ENCODE peak calls at places on chromosome 1, in ten cellular contexts. P is effector memory CD4-positive, alpha-beta T cell; L is activated T-cell treated with anti-CD3 and anti-CD28 coated beads for 24 hours; M is AG09309; T is OCI-M1; G is C1 segment of cervical spinal cord; Z is amniotic epithelial cell; C is endothelial cell; H is retina; B is NCI-H2081. V is an unnamed sample.

GRCh38 chr1:40313329-40313957 is 3.6 kb downstream of the COL9A2 start:
- DNase-seq in P (no peak), L (no peak), M (no peak), T (no peak), G (no peak), Z (peak; percentile 59), C (no peak), H (no peak), B (no peak), V (no peak)

GRCh38 chr1:14826172-14826636 is 227.7 kb downstream of the KAZN start:
- DNase-seq in P (no peak), L (no peak), M (peak; percentile 91), T (no peak), G (no peak), Z (no peak), C (no peak), H (no peak), B (no peak), V (no peak)

GRCh38 chr1:54421101-54421504 is 14.9 kb upstream of the SSBP3 start:
- DNase-seq in P (no peak), L (no peak), M (no peak), T (no peak), G (no peak), Z (no peak), C (no peak), H (no peak), B (no peak), V (no peak)

GRCh38 chr1:207822602-207823451 is 71.0 kb downstream of the CD46 start:
- DNase-seq in P (peak; percentile 54), L (peak; percentile 60), M (no peak), T (no peak), G (peak; percentile 88), Z (peak; percentile 77), C (no peak), H (no peak), B (peak; percentile 36), V (peak; percentile 25)

GRCh38 chr1:201381130-201381529 is 3.6 kb upstream of the TNNT2 start:
- DNase-seq in P (no peak), L (no peak), M (no peak), T (no peak), G (no peak), Z (no peak), C (no peak), H (no peak), B (peak; percentile 11), V (no peak)

GRCh38 chr1:194084755-194085154 is 898.3 kb upstream of the B3GALT2 start:
- DNase-seq in P (no peak), L (no peak), M (no peak), T (no peak), G (no peak), Z (no peak), C (no peak), H (no peak), B (no peak), V (no peak)

GRCh38 chr1:157142765-157143423 is 4.7 kb upstream of the ETV3 start:
- DNase-seq in P (no peak), L (no peak), M (no peak), T (no peak), G (no peak), Z (no peak), C (no peak), H (no peak), B (no peak), V (no peak)

GRCh38 chr1:93159337-93159736 is 20.9 kb downstream of the TMED5 start:
- DNase-seq in P (no peak), L (no peak), M (no peak), T (peak; percentile 58), G (no peak), Z (no peak), C (no peak), H (no peak), B (no peak), V (no peak)

GRCh38 chr1:54887665-54888071 is 673 bp upstream of the DHCR24 start:
- DNase-seq in P (no peak), L (no peak), M (no peak), T (no peak), G (no peak), Z (peak; percentile 73), C (peak; percentile 10), H (no peak), B (peak; percentile 42), V (no peak)

GRCh38 chr1:214700381-214700780 is 97.4 kb downstream of the CENPF start:
- DNase-seq in P (no peak), L (no peak), M (no peak), T (no peak), G (no peak), Z (no peak), C (no peak), H (peak; percentile 11), B (no peak), V (no peak)

GRCh38 chr1:168643152-168643551 is 66.7 kb downstream of the XCL1 start:
- DNase-seq in P (no peak), L (no peak), M (peak; percentile 33), T (no peak), G (no peak), Z (peak; percentile 84), C (no peak), H (no peak), B (no peak), V (no peak)

GRCh38 chr1:117036018-117036421 is 24.1 kb upstream of the TTF2 start:
- DNase-seq in P (no peak), L (no peak), M (no peak), T (no peak), G (no peak), Z (no peak), C (no peak), H (peak; percentile 46), B (no peak), V (no peak)

V was measured in CD8-positive, alpha-beta memory T cell.